ENCODE peak calls at places on chromosomes 1 and 21, in nine cellular contexts. J, L, V, W, S, Y, B, P and Z are unnamed samples.

GRCh38 chr21:45612096-45613019 is 31.2 kb upstream of the PCBP3 start:
- DNase-seq in J (peak; percentile 64), L (no peak), V (no peak), W (no peak), S (no peak), Y (no peak), B (peak; percentile 26), P (peak; percentile 51), Z (no peak)

GRCh38 chr1:179177614-179178013 is 51.9 kb downstream of the ABL2 start:
- DNase-seq in J (no peak), L (no peak), V (no peak), W (no peak), S (no peak), Y (no peak), B (no peak), P (no peak), Z (no peak)

GRCh38 chr1:235917267-235917811 is 50.6 kb upstream of the LYST start:
- DNase-seq in J (no peak), L (peak; percentile 88), V (peak; percentile 88), W (no peak), S (peak; percentile 60), Y (peak; percentile 78), B (peak; percentile 62), P (peak; percentile 76), Z (peak; percentile 96)

GRCh38 chr1:4174291-4175200 is 274.5 kb upstream of the C1orf174 start:
- DNase-seq in J (peak; percentile 54), L (no peak), V (peak; percentile 14), W (no peak), S (no peak), Y (no peak), B (no peak), P (no peak), Z (peak; percentile 83)

GRCh38 chr1:2454227-2454626 is 21.9 kb upstream of the PLCH2 start:
- DNase-seq in J (no peak), L (no peak), V (no peak), W (no peak), S (no peak), Y (no peak), B (no peak), P (no peak), Z (no peak)

GRCh38 chr1:202439308-202439707 is 90.8 kb downstream of the PPP1R12B start:
- DNase-seq in J (no peak), L (no peak), V (no peak), W (no peak), S (peak; percentile 28), Y (no peak), B (no peak), P (no peak), Z (no peak)

GRCh38 chr1:206864939-206865671 is at the start of gene IL20:
- DNase-seq in J (peak; percentile 92), L (peak; percentile 45), V (peak; percentile 86), W (peak; percentile 84), S (peak; percentile 51), Y (peak; percentile 84), B (peak; percentile 85), P (peak; percentile 94), Z (peak; percentile 78)

GRCh38 chr1:178344513-178345077 is 152.2 kb downstream of the CLEC20A start:
- DNase-seq in J (no peak), L (peak; percentile 52), V (no peak), W (no peak), S (no peak), Y (no peak), B (no peak), P (no peak), Z (no peak)

GRCh38 chr1:210213335-210213734 is 19.3 kb upstream of the SERTAD4 start:
- DNase-seq in J (no peak), L (no peak), V (no peak), W (no peak), S (no peak), Y (no peak), B (no peak), P (no peak), Z (no peak)

GRCh38 chr21:30336596-30336995 is 898 bp downstream of the KRTAP27-1 start:
- DNase-seq in J (no peak), L (no peak), V (no peak), W (no peak), S (no peak), Y (no peak), B (no peak), P (no peak), Z (no peak)

GRCh38 chr1:4055677-4055967 is 155.6 kb upstream of the C1orf174 start:
- DNase-seq in J (no peak), L (no peak), V (no peak), W (no peak), S (no peak), Y (no peak), B (no peak), P (no peak), Z (no peak)

DNA sequence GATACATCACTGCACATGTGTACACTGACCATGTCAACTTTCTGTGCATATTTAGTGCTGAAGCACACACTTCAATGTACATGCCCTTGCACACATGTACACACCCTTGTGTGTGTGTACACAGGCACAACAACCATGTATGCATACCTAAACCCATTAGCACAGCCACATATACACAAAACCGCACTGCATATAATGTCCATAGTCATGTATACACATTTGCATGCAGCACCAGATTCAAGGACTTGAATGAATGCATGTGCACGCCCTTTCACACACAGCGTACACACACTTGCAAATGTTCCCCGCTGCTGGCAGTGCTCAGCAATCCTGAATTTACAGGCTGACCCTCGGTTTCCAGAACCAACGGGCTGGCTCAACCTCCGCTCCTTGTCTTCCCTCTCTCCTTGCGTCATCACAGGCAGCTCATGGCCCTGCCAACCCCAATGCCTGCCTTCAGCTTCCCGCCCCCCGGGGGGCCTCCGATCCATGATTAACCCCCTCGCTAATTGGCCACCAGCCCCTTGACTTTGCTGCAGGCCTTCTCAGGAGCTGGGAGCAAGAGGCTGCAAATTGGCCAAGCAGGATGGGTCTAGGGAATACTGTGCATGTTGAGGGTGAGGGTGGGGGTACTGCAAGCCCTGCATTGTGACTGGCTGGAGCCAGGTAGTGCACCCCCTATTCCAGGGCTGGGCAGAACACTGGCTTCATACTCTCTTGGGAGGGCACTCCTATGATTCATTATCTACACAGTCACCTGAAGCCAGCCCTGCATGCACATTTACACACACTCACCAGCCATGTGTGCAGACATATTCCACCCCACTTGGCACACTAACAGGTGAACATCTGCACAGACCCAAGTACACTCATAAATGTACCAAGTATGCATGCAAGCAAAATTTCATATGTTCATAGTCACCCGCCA is 7.9 kb downstream of the GPR3 start:
- DNase-seq in J (no peak), L (no peak), V (no peak), W (no peak), S (no peak), Y (no peak), B (no peak), P (no peak), Z (no peak)
- TF ChIP-seq POLR2A in J (no peak), L (no peak), V (no peak), W (no peak), S (no peak), Y (no peak), B (no peak), P (no peak), Z (no peak)

DNA sequence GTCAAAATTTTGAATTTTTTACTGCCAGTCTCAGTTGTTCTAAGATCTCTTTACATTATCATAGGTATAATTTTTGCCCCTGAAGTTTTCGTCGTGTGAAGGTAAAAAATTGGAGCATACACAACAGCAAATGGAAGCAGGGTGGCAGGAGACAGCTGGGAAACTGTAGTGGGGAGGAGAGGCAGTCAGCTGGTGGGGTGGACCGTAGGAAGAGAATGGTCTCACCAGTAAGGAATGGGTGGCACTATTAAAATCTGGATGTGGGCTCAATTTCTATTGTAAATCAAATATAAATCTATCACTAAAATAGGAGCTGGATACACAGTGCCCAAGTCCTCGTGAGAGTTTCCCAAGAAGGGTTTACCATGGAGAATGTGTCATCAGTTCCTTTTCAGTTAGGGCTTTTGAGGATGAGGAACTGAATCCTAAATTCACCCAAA is 10.3 kb upstream of the IRF2BP2 start:
- DNase-seq in J (no peak), L (no peak), V (no peak), W (no peak), S (no peak), Y (no peak), B (no peak), P (no peak), Z (no peak)
- TF ChIP-seq CTCF in J (no peak), L (no peak), V (no peak), W (no peak), S (no peak), Y (no peak), B (no peak), P (no peak), Z (no peak)

DNA sequence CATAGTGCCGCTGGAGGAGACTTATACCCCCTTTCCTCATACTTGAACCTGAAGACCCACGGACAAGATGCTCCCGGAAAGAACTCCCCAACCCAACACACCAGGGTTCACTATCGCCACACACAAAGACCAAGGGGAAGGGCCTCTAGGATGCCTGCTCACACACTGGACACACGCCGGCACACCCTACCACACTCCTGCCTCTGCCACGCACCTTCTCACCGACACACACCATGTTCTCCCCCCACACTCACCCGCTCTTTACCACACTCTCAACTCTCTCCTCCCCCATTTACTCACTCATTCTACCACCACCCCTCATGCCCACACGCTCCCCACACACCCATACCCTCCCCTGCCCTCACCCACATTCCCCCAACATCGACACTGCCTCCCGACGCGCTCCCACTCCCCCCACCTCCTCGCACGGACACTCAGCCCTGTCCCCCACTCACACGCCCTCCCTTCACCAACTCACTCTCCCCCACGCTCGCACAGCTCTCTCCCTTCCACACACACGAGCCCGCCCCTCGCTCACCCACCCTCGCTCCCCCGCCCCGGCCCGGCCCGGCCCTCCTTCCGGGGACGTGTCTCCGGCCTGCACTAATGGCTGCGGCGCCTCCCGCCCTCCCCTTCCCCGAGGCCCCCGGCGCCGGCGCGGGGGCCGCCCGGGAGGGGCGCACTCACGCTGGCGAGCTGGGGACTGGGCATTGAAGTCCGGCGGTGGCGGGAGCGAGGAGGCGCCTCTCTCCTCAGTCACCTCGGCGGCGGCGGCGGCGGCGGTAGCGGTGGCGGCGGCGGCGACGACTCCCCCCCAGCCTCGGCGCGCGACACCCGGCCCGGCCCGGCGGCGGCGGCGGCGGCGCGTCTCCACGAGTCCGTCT is 626 bp downstream of the PTP4A2 start:
- DNase-seq in J (peak; percentile 97), L (no peak), V (peak; percentile 69), W (peak; percentile 92), S (peak; percentile 88), Y (peak; percentile 78), B (peak; percentile 82), P (peak; percentile 90), Z (peak; percentile 96)
- TF ChIP-seq POLR2A in J (no peak), L (no peak), V (no peak), W (no peak), S (no peak), Y (peak; percentile 29), B (peak; percentile 77), P (peak; percentile 27), Z (no peak)

DNA sequence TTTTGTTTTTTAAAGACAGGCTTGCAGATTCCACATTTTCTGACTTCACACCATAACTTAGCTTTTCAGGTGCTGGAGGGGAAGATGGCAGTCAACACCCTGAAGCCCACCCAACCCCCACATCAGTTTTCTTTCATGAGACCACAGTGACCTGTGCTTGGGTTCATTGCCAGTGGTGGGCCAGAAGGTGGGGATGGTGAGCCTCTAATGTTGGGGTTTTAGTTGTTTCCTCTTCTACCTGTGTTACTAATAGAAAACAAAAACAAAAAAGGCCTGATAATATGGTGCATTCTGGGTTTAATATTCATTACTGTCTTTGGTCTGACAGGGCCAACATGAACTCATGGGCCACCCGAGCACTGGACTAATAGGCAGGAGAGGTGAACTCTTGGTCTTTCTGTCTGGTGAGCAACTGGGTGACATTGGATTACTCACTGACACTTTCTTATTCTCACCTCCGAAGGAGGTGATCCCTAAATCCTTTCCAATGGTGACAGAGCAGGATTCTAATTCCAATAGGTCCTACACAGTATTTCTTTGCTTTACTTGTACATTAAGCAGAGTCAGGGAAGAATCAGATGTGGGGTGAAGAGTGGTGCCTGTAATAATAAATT is 132.8 kb downstream of the CLIC6 start:
- DNase-seq in J (no peak), L (no peak), V (no peak), W (no peak), S (no peak), Y (no peak), B (no peak), P (no peak), Z (no peak)
- TF ChIP-seq CTCF in J (peak; percentile 55), L (peak; percentile 53), V (no peak), W (peak; percentile 21), S (no peak), Y (no peak), B (no peak), P (peak; percentile 15), Z (no peak)